ENCODE peak calls at places on chromosomes 12 and 14, in nine cellular contexts. C is iris pigment epithelial cell; L is cardiac fibroblast; W is adipocyte; U is type B pancreatic cell; F is stimulated activated CD8-positive, alpha-beta memory T cell treated with anti-CD3 and anti-CD28 coated beads, Interleukin-7, amount 100 ng/mL, for 1 hour; J is effector memory CD8-positive, alpha-beta T cell; R is EH; Q is Right ventricle myocardium inferior. E is an unnamed sample.

GRCh38 chr12:58629376-58629775 is 290.9 kb downstream of the LRIG3 start:
- DNase-seq in C (peak; percentile 77), J (no peak), L (peak; percentile 27), F (no peak), U (no peak), Q (no peak), W (peak; percentile 66), R (no peak), E (no peak)

GRCh38 chr12:57832966-57833365 is 13.6 kb downstream of the CTDSP2 start:
- DNase-seq in R (peak; percentile 72), U (no peak), J (no peak), L (peak; percentile 31), W (peak; percentile 29), Q (no peak), F (no peak), C (no peak), E (peak; percentile 56)

GRCh38 chr14:58488550-58488949 is 61.0 kb downstream of the KIAA0586 start:
- DNase-seq in U (no peak), Q (peak; percentile 33), J (no peak), R (peak; percentile 61), L (peak; percentile 56), W (peak; percentile 46), F (no peak), C (peak; percentile 65), E (peak; percentile 49)

GRCh38 chr14:75896341-75896740 is 85.5 kb downstream of the TGFB3 start:
- DNase-seq in J (no peak), U (no peak), Q (no peak), W (no peak), L (no peak), C (peak; percentile 72), R (no peak), F (no peak), E (peak; percentile 61)

GRCh38 chr12:6539276-6540134 is 5.2 kb downstream of the GAPDH start:
- DNase-seq in R (peak; percentile 39), F (no peak), Q (no peak), U (no peak), C (no peak), L (peak; percentile 48), W (peak; percentile 28), J (no peak), E (no peak)

GRCh38 chr12:72282721-72283120 is 10.6 kb downstream of the TRHDE start:
- DNase-seq in R (peak; percentile 68), C (peak; percentile 66), L (peak; percentile 34), F (no peak), J (no peak), W (peak; percentile 62), Q (no peak), U (no peak), E (no peak)

GRCh38 chr12:109811624-109811995 is 21.6 kb downstream of the TRPV4 start:
- DNase-seq in F (no peak), U (no peak), C (no peak), W (no peak), Q (no peak), R (no peak), L (no peak), J (no peak), E (no peak)

GRCh38 chr12:69623970-69624369 is 13.3 kb upstream of the LRRC10 start:
- DNase-seq in F (no peak), C (no peak), R (no peak), J (no peak), W (no peak), Q (peak; percentile 82), L (no peak), U (no peak), E (no peak)

GRCh38 chr12:115467531-115467930 is 783.6 kb upstream of the TBX3 start:
- DNase-seq in L (peak; percentile 20), F (no peak), J (no peak), W (no peak), Q (no peak), R (peak; percentile 32), U (no peak), C (no peak), E (no peak)